ENCODE peak calls at places on chromosomes 13 and 19, in six cellular contexts. G, V, U, L, I and N are unnamed samples.

GRCh38 chr19:16117594-16118033 is 5.9 kb downstream of the RAB8A start:
- DNase-seq in I (no peak), G (no peak), V (peak), L (no peak), U (peak), N (no peak)

GRCh38 chr13:34816118-34816517 is 126.0 kb upstream of the NBEA start:
- DNase-seq in L (no peak), G (no peak), U (no peak), I (no peak), V (no peak), N (no peak)

GRCh38 chr13:46158983-46159382 is 23.0 kb downstream of the LCP1 start:
- DNase-seq in G (no peak), V (no peak), U (no peak), L (no peak), I (no peak), N (no peak)

GRCh38 chr19:13986348-13986904 is 19.7 kb downstream of the RFX1 start:
- DNase-seq in I (peak), U (peak), V (peak), G (peak), L (no peak), N (peak)

GRCh38 chr13:80118507-80118906 is 222.4 kb downstream of the SPRY2 start:
- DNase-seq in U (no peak), V (no peak), G (no peak), I (no peak), L (no peak), N (no peak)

GRCh38 chr13:32964987-32965386 is 51.2 kb upstream of the KL start:
- DNase-seq in L (no peak), V (no peak), I (no peak), U (no peak), G (no peak), N (no peak)

GRCh38 chr19:35000647-35001501 is 751 bp downstream of the GRAMD1A start:
- DNase-seq in V (peak), U (peak), G (peak), I (no peak), L (no peak), N (peak)

GRCh38 chr13:102651392-102651791 is 43.5 kb downstream of the METTL21C start:
- DNase-seq in U (no peak), G (no peak), V (no peak), I (no peak), L (no peak), N (no peak)

GRCh38 chr19:36051236-36051635 is 2.8 kb downstream of the THAP8 start:
- DNase-seq in G (no peak), L (no peak), I (no peak), U (no peak), V (no peak), N (no peak)

GRCh38 chr19:29680447-29680846 is 15.2 kb downstream of the PLEKHF1 start:
- DNase-seq in U (peak), V (peak), G (peak), I (no peak), L (no peak), N (no peak)

GRCh38 chr19:3350014-3350663 is 16.2 kb upstream of the NFIC start:
- DNase-seq in I (no peak), U (no peak), G (peak), V (no peak), L (peak), N (no peak)

GRCh38 chr13:36275190-36276002 is 22.2 kb downstream of the CCDC169 start:
- DNase-seq in V (no peak), G (peak), U (no peak), I (no peak), L (no peak), N (peak)

GRCh38 chr13:44715287-44716224 is 139.4 kb upstream of the TSC22D1 start:
- DNase-seq in I (no peak), L (no peak), V (no peak), U (no peak), G (no peak), N (no peak)

GRCh38 chr13:24050292-24050711 is 110.2 kb upstream of the SPATA13 start:
- DNase-seq in V (no peak), G (no peak), I (peak), L (no peak), U (no peak), N (no peak)

GRCh38 chr13:93603043-93603442 is 376.4 kb downstream of the GPC6 start:
- DNase-seq in U (no peak), I (no peak), V (no peak), G (no peak), L (peak), N (peak)

GRCh38 chr13:84653915-84654534 is 771.8 kb upstream of the SLITRK1 start:
- DNase-seq in I (no peak), L (no peak), U (no peak), G (no peak), V (no peak), N (no peak)

GRCh38 chr13:95091755-95092154 is 209.5 kb downstream of the ABCC4 start:
- DNase-seq in L (no peak), I (no peak), V (no peak), G (no peak), U (no peak), N (no peak)

GRCh38 chr19:40503300-40503699 is 36.5 kb downstream of the SPTBN4 start:
- DNase-seq in I (no peak), V (no peak), G (no peak), L (no peak), U (no peak), N (no peak)

GRCh38 chr13:78497702-78498319 is 105.5 kb downstream of the POU4F1 start:
- DNase-seq in U (no peak), V (no peak), L (no peak), G (no peak), I (no peak), N (no peak)

GRCh38 chr19:43480574-43480973 is 15.2 kb upstream of the LYPD3 start:
- DNase-seq in L (no peak), I (no peak), U (no peak), G (no peak), V (no peak), N (no peak)

GRCh38 chr13:99191900-99192399 is 8.7 kb upstream of the UBAC2 start:
- DNase-seq in G (peak), U (no peak), L (no peak), V (no peak), I (no peak), N (no peak)
- TF ChIP-seq CTCF in G (no peak), U (no peak), L (no peak), V (no peak), I (no peak), N (no peak)

GRCh38 chr19:44904426-44904994 is 1.1 kb upstream of the APOE start:
- DNase-seq in L (no peak), V (no peak), U (no peak), I (no peak), G (no peak), N (no peak)
- H3K4me3 ChIP-seq in L (no peak), V (no peak), U (no peak), I (no peak), G (no peak), N (no peak)

GRCh38 chr19:5707576-5708575 is 12.1 kb downstream of the LONP1 start:
- DNase-seq in L (no peak), I (no peak), G (no peak), V (no peak), U (no peak), N (no peak)
- TF ChIP-seq CTCF in L (no peak), I (no peak), G (no peak), V (no peak), U (no peak), N (no peak)

GRCh38 chr19:1501200-1501595 is 10.2 kb downstream of the REEP6 start:
- DNase-seq in U (no peak), I (no peak), G (no peak), L (peak), V (no peak), N (no peak)
- H3K4me3 ChIP-seq in U (no peak), I (no peak), G (no peak), L (no peak), V (no peak), N (no peak)

GRCh38 chr19:7641288-7642276 is 4.7 kb downstream of the STXBP2 start:
- DNase-seq in V (no peak), G (no peak), L (no peak), U (no peak), I (no peak), N (no peak)
- TF ChIP-seq CTCF in V (no peak), G (no peak), L (no peak), U (no peak), I (no peak), N (no peak)

DNA sequence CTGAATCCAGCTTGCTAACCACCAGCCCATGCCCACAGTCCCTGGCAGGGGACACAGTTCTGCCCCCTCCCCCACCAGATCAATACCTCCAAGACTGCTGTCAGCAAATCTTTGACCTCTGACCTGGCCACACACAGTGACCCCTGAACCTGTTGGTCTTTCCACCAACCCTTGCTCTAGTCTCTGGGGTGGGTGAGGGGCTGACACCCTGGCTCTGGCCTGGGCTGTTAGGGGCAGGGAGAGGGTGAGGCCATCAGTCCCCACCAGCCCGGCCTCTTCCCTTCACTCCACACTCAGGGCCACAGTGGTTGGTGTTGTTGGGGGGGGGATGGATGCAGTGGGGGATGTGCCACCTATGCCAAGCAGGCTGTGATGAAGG is 21.8 kb upstream of the SLC7A10 start:
- DNase-seq in G (no peak), V (peak), U (no peak), I (no peak), L (no peak), N (no peak)
- H3K4me3 ChIP-seq in G (no peak), V (no peak), U (no peak), I (no peak), L (no peak), N (no peak)

GRCh38 chr19:41595258-41595889 is 19.4 kb downstream of the CEACAM21 start:
- DNase-seq in G (peak), U (peak), I (no peak), V (peak), L (peak), N (peak)
- TF ChIP-seq CTCF in G (peak), U (peak), I (peak), V (peak), L (peak), N (peak)

DNA sequence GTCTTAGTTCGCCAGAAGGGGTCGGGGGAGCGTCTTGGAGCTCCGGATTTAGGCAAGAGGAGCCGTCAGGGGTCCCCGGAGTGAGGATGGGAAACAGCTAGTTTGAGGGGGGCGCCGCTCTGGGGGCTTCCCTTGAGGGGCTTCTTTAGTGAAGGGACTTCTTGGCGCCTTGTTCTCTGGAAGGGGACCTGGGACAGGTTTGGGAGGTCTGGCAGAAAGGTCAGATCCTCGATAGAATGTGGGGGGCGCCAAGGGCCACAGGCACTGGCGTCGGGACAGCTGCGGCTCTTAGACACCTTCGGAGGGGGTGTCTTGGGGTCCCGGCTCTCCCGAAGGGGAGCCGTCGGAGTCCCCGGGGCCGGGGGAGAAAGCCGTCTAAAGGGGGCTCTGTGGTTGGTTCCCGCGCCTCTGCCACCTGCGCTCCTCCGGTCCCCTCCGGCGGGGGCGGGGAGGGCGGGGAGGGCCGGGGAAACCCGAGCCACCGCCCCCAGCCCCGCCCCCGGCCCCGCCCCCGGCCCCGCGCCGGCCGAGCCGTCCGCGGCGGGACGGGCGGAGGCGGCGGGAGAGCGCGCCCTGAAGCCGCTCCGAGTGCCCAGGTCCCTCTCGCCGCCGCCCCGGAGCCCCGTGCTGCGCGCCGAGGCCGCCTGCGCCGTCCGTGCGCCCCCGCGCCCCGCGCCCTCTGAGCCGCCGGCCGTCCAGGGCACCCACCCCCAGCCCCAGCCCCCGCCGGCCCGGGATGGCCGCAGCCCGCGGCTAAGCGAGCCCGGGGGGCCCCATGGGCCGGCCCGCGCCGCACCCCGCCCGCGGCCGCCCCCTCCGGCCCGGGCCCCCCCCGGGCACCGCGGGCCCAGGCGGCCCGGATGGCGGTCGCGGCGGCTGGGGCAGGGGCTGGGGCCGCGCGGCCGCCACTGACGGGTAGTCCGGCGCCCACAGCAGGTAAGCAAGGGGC is at the start of gene NRTN:
- DNase-seq in L (no peak), I (no peak), V (no peak), U (peak), G (peak), N (no peak)
- H3K4me3 ChIP-seq in L (peak), I (no peak), V (peak), U (no peak), G (peak), N (peak)